ENCODE peak calls at places on chromosomes 16 and 17, in five cellular contexts. X, J, T, U and M are unnamed samples.

GRCh38 chr17:76121932-76122383 is 18.4 kb upstream of the EXOC7 start:
- DNase-seq in U (no peak), T (no peak), X (no peak), J (no peak), M (peak)

GRCh38 chr16:89571636-89572035 is 3.9 kb upstream of the CPNE7 start:
- DNase-seq in T (no peak), J (no peak), U (no peak), X (no peak), M (no peak)

GRCh38 chr17:72270530-72270929 is 149.7 kb downstream of the SOX9 start:
- DNase-seq in U (peak), J (no peak), T (no peak), X (no peak), M (no peak)

GRCh38 chr17:82177276-82177675 is 35.4 kb downstream of the CCDC57 start:
- DNase-seq in J (no peak), X (no peak), U (no peak), T (no peak), M (no peak)

GRCh38 chr17:52207786-52208185 is 49.3 kb upstream of the CA10 start:
- DNase-seq in T (no peak), X (no peak), J (no peak), U (no peak), M (no peak)

GRCh38 chr16:14182999-14183398 is 111.9 kb downstream of the MRTFB start:
- DNase-seq in T (no peak), U (no peak), J (no peak), X (no peak), M (no peak)

GRCh38 chr16:7839568-7839967 is 506.9 kb downstream of the RBFOX1 start:
- DNase-seq in X (no peak), T (no peak), J (no peak), U (no peak), M (peak)

GRCh38 chr16:58222532-58223316 is 24.8 kb upstream of the CSNK2A2 start:
- DNase-seq in U (no peak), X (no peak), J (peak), T (peak), M (peak)

GRCh38 chr16:50274771-50275415 is 8.5 kb downstream of the ADCY7 start:
- DNase-seq in T (no peak), X (no peak), J (no peak), U (no peak), M (no peak)

GRCh38 chr17:66964930-66965800 is 658 bp downstream of the CACNG4 start:
- DNase-seq in X (no peak), J (no peak), T (no peak), U (peak), M (peak)

GRCh38 chr16:88351521-88352101 is 31.1 kb upstream of the ZNF469 start:
- DNase-seq in X (no peak), U (peak), T (no peak), J (no peak), M (no peak)

GRCh38 chr16:5450435-5451104 is 353.0 kb upstream of the EEF2KMT start:
- DNase-seq in U (no peak), X (no peak), J (no peak), T (no peak), M (no peak)

GRCh38 chr16:30094541-30095165 is 1.4 kb downstream of the YPEL3 start:
- DNase-seq in U (no peak), J (no peak), X (no peak), T (no peak), M (no peak)

DNA sequence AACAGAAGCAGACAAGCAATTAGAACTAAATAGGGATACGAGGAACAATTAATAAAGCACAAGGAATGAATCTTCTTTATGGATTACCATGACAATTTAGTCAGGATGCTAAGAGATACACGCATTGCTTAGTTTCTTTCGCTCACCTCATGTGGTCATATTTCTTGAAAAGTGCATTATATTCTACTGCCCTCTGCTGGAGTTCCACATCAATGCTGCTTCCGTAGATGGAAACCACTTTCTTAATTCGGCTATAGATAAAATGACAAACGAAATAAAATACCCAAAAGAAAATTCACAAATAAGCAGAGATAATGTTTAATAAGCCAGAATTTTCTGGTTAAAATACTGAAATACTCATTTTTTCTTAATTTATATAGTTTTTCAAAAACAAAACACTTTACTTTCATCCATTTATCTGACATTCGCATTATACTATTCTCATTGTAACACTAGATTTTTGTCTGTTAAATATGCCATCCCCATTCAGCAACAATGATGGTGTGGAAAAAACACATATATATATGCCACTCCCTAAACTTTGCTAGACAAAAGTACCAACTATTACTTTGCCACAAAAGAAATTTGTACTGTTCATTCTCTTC is 22.0 kb upstream of the PHLPP2 start:
- DNase-seq in T (peak), U (peak), J (peak), X (no peak), M (peak)
- TF ChIP-seq ZBTB33 in T (no peak), U (no peak), J (no peak), X (no peak), M (no peak)

DNA sequence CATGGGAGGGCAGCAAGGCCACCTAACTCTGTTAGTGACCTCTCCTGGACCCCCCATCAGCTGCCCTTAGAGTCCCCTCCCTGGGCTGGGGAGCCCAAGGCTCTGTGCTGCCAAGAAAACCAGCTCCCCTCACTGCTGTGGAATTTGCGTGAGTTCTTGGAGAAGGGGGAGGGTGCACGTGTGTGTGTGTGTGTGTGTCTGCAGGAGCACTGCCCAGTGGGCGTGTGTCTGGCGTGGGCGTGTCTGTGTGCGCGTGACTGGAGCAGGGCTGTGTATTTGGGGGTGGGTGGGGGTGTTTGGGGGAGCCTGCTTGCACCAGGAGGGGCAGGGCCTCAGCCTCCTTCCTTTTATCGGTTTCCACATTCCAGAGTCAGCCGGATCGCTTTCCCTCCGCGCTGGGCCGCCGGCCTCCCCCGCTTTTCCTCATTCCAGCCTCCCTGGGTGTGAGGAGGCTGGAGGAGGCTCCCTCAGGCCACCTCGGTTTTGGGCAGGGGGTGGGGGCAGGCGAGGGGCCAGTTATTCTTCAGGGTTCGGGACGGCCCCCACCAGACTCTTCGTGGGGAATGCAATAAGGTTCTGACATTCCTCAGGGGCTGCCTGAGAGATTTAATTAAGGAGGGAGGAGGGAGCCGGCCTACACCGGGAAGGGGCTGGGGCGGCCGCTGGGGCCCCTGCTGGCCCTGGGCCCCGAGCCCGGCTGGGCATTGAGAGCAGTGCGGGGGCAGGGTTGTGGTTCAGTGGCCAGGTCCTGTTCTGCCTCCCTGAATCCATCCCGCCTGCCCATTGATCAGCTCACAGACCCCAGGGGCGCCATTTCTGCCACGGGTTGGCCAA is 2.5 kb downstream of the VASN start:
- DNase-seq in J (no peak), T (no peak), X (no peak), U (no peak), M (peak)
- TF ChIP-seq ZBTB33 in J (no peak), T (no peak), X (no peak), U (no peak), M (peak)

DNA sequence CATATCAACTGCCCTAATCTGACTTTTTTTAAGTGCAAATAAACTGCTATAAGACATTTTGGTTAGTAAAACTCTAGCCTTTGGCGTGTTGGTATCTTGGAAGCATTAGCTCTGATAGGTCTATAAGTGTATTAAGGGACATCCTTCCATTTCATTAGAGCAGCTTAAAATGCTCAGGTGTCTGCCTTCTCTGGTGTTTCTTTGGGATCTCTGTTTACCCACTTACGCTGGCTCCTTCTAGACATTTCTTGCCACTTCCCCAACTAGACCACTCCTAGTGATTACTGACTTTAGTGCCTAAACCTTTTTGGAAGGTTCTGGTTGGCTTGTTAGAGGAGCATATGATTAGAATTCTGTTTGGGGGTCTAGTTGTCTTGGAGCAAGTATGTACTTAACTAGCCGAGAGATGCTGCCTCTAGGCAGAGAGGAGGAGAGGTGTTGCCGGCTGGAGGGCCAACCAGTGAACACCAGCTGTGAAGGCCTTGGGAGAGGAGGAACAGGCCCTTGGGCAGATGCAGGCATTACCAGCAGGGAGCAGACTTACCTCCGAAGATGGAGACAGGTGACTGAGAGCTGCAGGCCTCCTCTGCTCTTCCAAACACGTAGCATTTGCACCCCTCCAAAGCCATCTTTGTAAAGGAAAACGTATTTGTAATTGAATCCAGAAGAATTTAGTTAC is 15.2 kb upstream of the CLEC18C start:
- DNase-seq in U (peak), T (no peak), X (no peak), J (no peak), M (peak)
- TF ChIP-seq ZBTB33 in U (no peak), T (no peak), X (no peak), J (no peak), M (no peak)

GRCh38 chr17:13281626-13282025 is 263.8 kb upstream of the ELAC2 start:
- DNase-seq in X (no peak), T (no peak), U (no peak), J (no peak), M (no peak)
- TF ChIP-seq ZBTB33 in X (no peak), T (no peak), U (no peak), J (no peak), M (no peak)

DNA sequence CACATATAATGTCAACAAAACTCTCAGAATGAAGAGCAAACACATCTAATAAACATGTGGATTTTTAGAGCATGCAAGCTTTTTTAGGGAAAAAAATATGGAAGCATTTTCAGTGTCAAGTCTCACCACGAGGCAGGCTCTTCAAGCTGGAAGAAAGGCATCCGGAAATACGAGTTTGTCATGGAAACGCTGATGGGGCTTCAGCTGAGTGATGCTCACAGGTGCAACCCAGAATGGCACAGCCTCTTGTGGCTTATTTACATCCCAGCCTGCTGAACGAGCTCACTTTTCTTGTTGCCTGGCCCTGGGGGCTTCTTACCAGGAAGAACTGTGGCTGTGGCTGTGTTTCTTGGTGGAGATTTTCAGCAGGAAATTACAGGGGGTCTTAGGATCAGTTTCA is 24.1 kb upstream of the DYNLL2 start:
- DNase-seq in X (no peak), U (no peak), T (no peak), J (no peak), M (no peak)
- TF ChIP-seq ZBTB33 in X (no peak), U (no peak), T (no peak), J (no peak), M (no peak)

GRCh38 chr17:69733171-69734014 is 318.9 kb downstream of the MAP2K6 start:
- DNase-seq in U (no peak), J (no peak), X (no peak), T (no peak), M (no peak)
- TF ChIP-seq ZBTB33 in U (no peak), J (no peak), X (no peak), T (no peak), M (no peak)

GRCh38 chr16:49081556-49081955 is 200.1 kb downstream of the CBLN1 start:
- DNase-seq in T (no peak), J (no peak), U (no peak), X (no peak), M (no peak)
- TF ChIP-seq ZBTB33 in T (no peak), J (no peak), U (no peak), X (no peak), M (no peak)

GRCh38 chr17:38724337-38724988 is 5.7 kb upstream of the CISD3 start:
- DNase-seq in T (no peak), J (no peak), X (no peak), U (peak), M (no peak)
- TF ChIP-seq ZBTB33 in T (no peak), J (no peak), X (no peak), U (no peak), M (no peak)

GRCh38 chr17:78524870-78525510 is 52.2 kb downstream of the DNAH17 start:
- DNase-seq in U (no peak), J (no peak), X (no peak), T (no peak), M (no peak)
- TF ChIP-seq ZBTB33 in U (no peak), J (no peak), X (no peak), T (no peak), M (no peak)